ENCODE peak calls at places on chromosomes 13 and 19, in five cellular contexts. H, O, X, F and Y are unnamed samples.

GRCh38 chr19:496333-496634 is at the start of gene MADCAM1:
- DNase-seq in H (no peak), O (no peak), X (no peak), F (no peak), Y (no peak)

GRCh38 chr13:46749951-46750350 is 47.0 kb downstream of the ESD start:
- DNase-seq in H (peak; percentile 37), O (no peak), X (no peak), F (no peak), Y (no peak)

GRCh38 chr19:17184381-17184841 is 30.7 kb upstream of the USE1 start:
- DNase-seq in H (no peak), O (peak; percentile 52), X (no peak), F (no peak), Y (no peak)

GRCh38 chr13:20231839-20232555 is at the start of gene GJB6:
- DNase-seq in H (no peak), O (peak; percentile 9), X (no peak), F (no peak), Y (no peak)

GRCh38 chr13:77492982-77493381 is 42.5 kb upstream of the SCEL start:
- DNase-seq in H (peak; percentile 57), O (peak; percentile 37), X (no peak), F (no peak), Y (no peak)

GRCh38 chr19:28466107-28467045 is 746.6 kb downstream of the UQCRFS1 start:
- DNase-seq in H (peak; percentile 7), O (peak; percentile 68), X (no peak), F (no peak), Y (no peak)

GRCh38 chr19:40365010-40365409 is 16.5 kb downstream of the PLD3 start:
- DNase-seq in H (no peak), O (no peak), X (no peak), F (no peak), Y (no peak)

GRCh38 chr13:33745370-33746324 is 72.3 kb upstream of the RFC3 start:
- DNase-seq in H (no peak), O (peak; percentile 23), X (no peak), F (no peak), Y (no peak)

GRCh38 chr19:1568320-1569019 is at the start of gene MEX3D:
- DNase-seq in H (peak; percentile 61), O (peak; percentile 95), X (peak; percentile 62), F (no peak), Y (no peak)

GRCh38 chr19:46696052-46696451 is 20.9 kb downstream of the PRKD2 start:
- DNase-seq in H (no peak), O (no peak), X (no peak), F (no peak), Y (no peak)

GRCh38 chr13:109529964-109530363 is 256.4 kb downstream of the IRS2 start:
- DNase-seq in H (no peak), O (no peak), X (no peak), F (no peak), Y (no peak)

GRCh38 chr13:27476943-27477681 is 26.7 kb upstream of the MTIF3 start:
- DNase-seq in H (peak; percentile 30), O (peak; percentile 41), X (no peak), F (no peak), Y (no peak)

GRCh38 chr13:35501721-35502235 is 25.3 kb upstream of the MAB21L1 start:
- DNase-seq in H (no peak), O (no peak), X (no peak), F (no peak), Y (no peak)

GRCh38 chr19:28596561-28597071 is 616.3 kb downstream of the UQCRFS1 start:
- DNase-seq in H (no peak), O (no peak), X (no peak), F (no peak), Y (no peak)

GRCh38 chr13:109567315-109567714 is 219.1 kb downstream of the IRS2 start:
- DNase-seq in H (peak; percentile 16), O (no peak), X (no peak), F (no peak), Y (no peak)

GRCh38 chr19:55637534-55637933 is 3.3 kb upstream of the ZNF580 start:
- DNase-seq in H (no peak), O (no peak), X (no peak), F (no peak), Y (no peak)

GRCh38 chr19:34173145-34173956 is 1.0 kb downstream of the LSM14A start:
- DNase-seq in H (peak; percentile 62), O (no peak), X (peak; percentile 71), F (no peak), Y (no peak)

GRCh38 chr13:69623973-69624372 is 483.7 kb upstream of the ATXN8OS start:
- DNase-seq in H (no peak), O (no peak), X (no peak), F (no peak), Y (no peak)

GRCh38 chr13:56864451-56864850 is 276.3 kb upstream of the PRR20A start:
- DNase-seq in H (no peak), O (no peak), X (no peak), F (no peak), Y (no peak)

GRCh38 chr13:31781064-31781463 is 41.7 kb downstream of the RXFP2 start:
- DNase-seq in H (no peak), O (no peak), X (no peak), F (no peak), Y (no peak)

GRCh38 chr13:40189885-40190655 is 476.4 kb downstream of the FOXO1 start:
- DNase-seq in H (no peak), O (no peak), X (no peak), F (no peak), Y (no peak)

GRCh38 chr19:50434525-50434924 is 1.8 kb downstream of the MYBPC2 start:
- DNase-seq in H (no peak), O (peak; percentile 77), X (no peak), F (no peak), Y (no peak)